ENCODE peak calls at places on chromosome 10, in nine cellular contexts. J, Y, C, F, O, U, K, S and W are unnamed samples.

GRCh38 chr10:128035557-128035973 is 90.7 kb downstream of the MKI67 start:
- DNase-seq in J (no peak), Y (peak), C (peak), F (no peak), O (peak), U (peak), K (peak), S (peak), W (peak)

GRCh38 chr10:129090618-129091366 is 376.2 kb upstream of the MGMT start:
- DNase-seq in J (no peak), Y (no peak), C (no peak), F (no peak), O (peak), U (no peak), K (peak), S (no peak), W (no peak)

GRCh38 chr10:120607016-120607709 is 150.1 kb downstream of the PLPP4 start:
- DNase-seq in J (no peak), Y (no peak), C (no peak), F (no peak), O (no peak), U (peak), K (peak), S (no peak), W (peak)

GRCh38 chr10:113454341-113455061 is 98.4 kb upstream of the HABP2 start:
- DNase-seq in J (no peak), Y (no peak), C (peak), F (no peak), O (peak), U (no peak), K (peak), S (peak), W (peak)

GRCh38 chr10:98030093-98030821 is at the start of gene CRTAC1:
- DNase-seq in J (peak), Y (no peak), C (peak), F (peak), O (no peak), U (no peak), K (no peak), S (peak), W (peak)

GRCh38 chr10:99531696-99532050 is 1.1 kb upstream of the NKX2-3 start:
- DNase-seq in J (no peak), Y (no peak), C (no peak), F (no peak), O (no peak), U (no peak), K (no peak), S (no peak), W (no peak)

GRCh38 chr10:30863516-30864210 is 168.0 kb downstream of the ZNF438 start:
- DNase-seq in J (no peak), Y (no peak), C (no peak), F (no peak), O (peak), U (peak), K (no peak), S (no peak), W (no peak)

GRCh38 chr10:8279598-8279997 is 225.1 kb downstream of the GATA3 start:
- DNase-seq in J (no peak), Y (no peak), C (no peak), F (no peak), O (no peak), U (peak), K (peak), S (no peak), W (no peak)

GRCh38 chr10:26987851-26988250 is 112.4 kb downstream of the ANKRD26 start:
- DNase-seq in J (no peak), Y (no peak), C (no peak), F (no peak), O (no peak), U (no peak), K (peak), S (no peak), W (no peak)

GRCh38 chr10:132697568-132698200 is 88.3 kb downstream of the NKX6-2 start:
- DNase-seq in J (no peak), Y (no peak), C (no peak), F (no peak), O (no peak), U (no peak), K (no peak), S (no peak), W (no peak)

GRCh38 chr10:96642973-96643372 is 56.2 kb upstream of the TM9SF3 start:
- DNase-seq in J (peak), Y (no peak), C (peak), F (peak), O (peak), U (peak), K (peak), S (peak), W (no peak)